ENCODE peak calls at places on chromosome 9, in seven cellular contexts. One of them, this sample, is unnamed.
A peak's percentile ranks its signal among the peaks of the same experiment; 100 is the strongest.

GRCh38 chr9:93578844-93579243 is 2.5 kb downstream of the PHF2 start:
- DNase-seq in NCI-H524: no peak
- DNase-seq in pancreas: no peak
- DNase-seq in effector memory CD8-positive, alpha-beta T cell: no peak
- DNase-seq in heart right ventricle: no peak
- DNase-seq in NCI-H1092 treated with DMSO at 0.1 percent for 48 hours: no peak
- DNase-seq in lung: no peak
- DNase-seq in this sample: no peak

GRCh38 chr9:127776919-127777280 is 1.6 kb downstream of the SH2D3C start:
- DNase-seq in NCI-H524: no peak
- DNase-seq in pancreas: no peak
- DNase-seq in effector memory CD8-positive, alpha-beta T cell: no peak
- DNase-seq in heart right ventricle: no peak
- DNase-seq in NCI-H1092 treated with DMSO at 0.1 percent for 48 hours: no peak
- DNase-seq in lung: no peak
- DNase-seq in this sample: no peak

GRCh38 chr9:4277531-4277991 is 22.3 kb downstream of the GLIS3 start:
- DNase-seq in NCI-H524: no peak
- DNase-seq in pancreas: no peak
- DNase-seq in effector memory CD8-positive, alpha-beta T cell: no peak
- DNase-seq in heart right ventricle: no peak
- DNase-seq in NCI-H1092 treated with DMSO at 0.1 percent for 48 hours: no peak
- DNase-seq in lung: no peak
- DNase-seq in this sample: no peak

GRCh38 chr9:125904155-125904841 is 157.1 kb downstream of the PBX3 start:
- DNase-seq in NCI-H524: peak; percentile 63
- DNase-seq in pancreas: no peak
- DNase-seq in effector memory CD8-positive, alpha-beta T cell: no peak
- DNase-seq in heart right ventricle: no peak
- DNase-seq in NCI-H1092 treated with DMSO at 0.1 percent for 48 hours: peak; percentile 96
- DNase-seq in lung: no peak
- DNase-seq in this sample: no peak

GRCh38 chr9:6034954-6035353 is 19.5 kb upstream of the RANBP6 start:
- DNase-seq in NCI-H524: no peak
- DNase-seq in pancreas: no peak
- DNase-seq in effector memory CD8-positive, alpha-beta T cell: no peak
- DNase-seq in heart right ventricle: no peak
- DNase-seq in NCI-H1092 treated with DMSO at 0.1 percent for 48 hours: no peak
- DNase-seq in lung: no peak
- DNase-seq in this sample: no peak

GRCh38 chr9:82650368-82650767 is 412.6 kb downstream of the RASEF start:
- DNase-seq in NCI-H524: no peak
- DNase-seq in pancreas: no peak
- DNase-seq in effector memory CD8-positive, alpha-beta T cell: no peak
- DNase-seq in heart right ventricle: no peak
- DNase-seq in NCI-H1092 treated with DMSO at 0.1 percent for 48 hours: no peak
- DNase-seq in lung: no peak
- DNase-seq in this sample: no peak

GRCh38 chr9:95611354-95611753 is 94.6 kb upstream of the PTCH1 start:
- DNase-seq in NCI-H524: peak; percentile 61
- DNase-seq in pancreas: no peak
- DNase-seq in effector memory CD8-positive, alpha-beta T cell: no peak
- DNase-seq in heart right ventricle: no peak
- DNase-seq in NCI-H1092 treated with DMSO at 0.1 percent for 48 hours: no peak
- DNase-seq in lung: no peak
- DNase-seq in this sample: no peak

GRCh38 chr9:93129691-93130500 is 4.2 kb downstream of the NINJ1 start:
- DNase-seq in NCI-H524: no peak
- DNase-seq in pancreas: peak; percentile 20
- DNase-seq in effector memory CD8-positive, alpha-beta T cell: no peak
- DNase-seq in heart right ventricle: peak; percentile 59
- DNase-seq in NCI-H1092 treated with DMSO at 0.1 percent for 48 hours: no peak
- DNase-seq in lung: no peak
- DNase-seq in this sample: peak; percentile 72

GRCh38 chr9:95197692-95198271 is 119.7 kb downstream of the FANCC start:
- DNase-seq in NCI-H524: no peak
- DNase-seq in pancreas: peak; percentile 58
- DNase-seq in effector memory CD8-positive, alpha-beta T cell: no peak
- DNase-seq in heart right ventricle: no peak
- DNase-seq in NCI-H1092 treated with DMSO at 0.1 percent for 48 hours: no peak
- DNase-seq in lung: no peak
- DNase-seq in this sample: no peak

GRCh38 chr9:2209400-2209799 is 194.3 kb downstream of the SMARCA2 start:
- DNase-seq in NCI-H524: no peak
- DNase-seq in pancreas: no peak
- DNase-seq in effector memory CD8-positive, alpha-beta T cell: no peak
- DNase-seq in heart right ventricle: no peak
- DNase-seq in NCI-H1092 treated with DMSO at 0.1 percent for 48 hours: no peak
- DNase-seq in lung: no peak
- DNase-seq in this sample: no peak

GRCh38 chr9:110148868-110149267 is 59.1 kb downstream of the C9orf152 start:
- DNase-seq in NCI-H524: no peak
- DNase-seq in pancreas: no peak
- DNase-seq in effector memory CD8-positive, alpha-beta T cell: no peak
- DNase-seq in heart right ventricle: no peak
- DNase-seq in NCI-H1092 treated with DMSO at 0.1 percent for 48 hours: no peak
- DNase-seq in lung: no peak
- DNase-seq in this sample: no peak

GRCh38 chr9:134644715-134645606 is 3.4 kb downstream of the COL5A1 start:
- DNase-seq in NCI-H524: peak; percentile 29
- DNase-seq in pancreas: peak; percentile 50
- DNase-seq in effector memory CD8-positive, alpha-beta T cell: no peak
- DNase-seq in heart right ventricle: peak; percentile 73
- DNase-seq in NCI-H1092 treated with DMSO at 0.1 percent for 48 hours: no peak
- DNase-seq in lung: peak; percentile 71
- DNase-seq in this sample: peak; percentile 69

GRCh38 chr9:126411225-126411947 is 84.8 kb downstream of the MVB12B start:
- DNase-seq in NCI-H524: no peak
- DNase-seq in pancreas: no peak
- DNase-seq in effector memory CD8-positive, alpha-beta T cell: peak; percentile 38
- DNase-seq in heart right ventricle: no peak
- DNase-seq in NCI-H1092 treated with DMSO at 0.1 percent for 48 hours: no peak
- DNase-seq in lung: no peak
- DNase-seq in this sample: no peak

GRCh38 chr9:68940620-68941019 is 73.3 kb downstream of the PRKACG start:
- DNase-seq in NCI-H524: no peak
- DNase-seq in pancreas: no peak
- DNase-seq in effector memory CD8-positive, alpha-beta T cell: no peak
- DNase-seq in heart right ventricle: no peak
- DNase-seq in NCI-H1092 treated with DMSO at 0.1 percent for 48 hours: no peak
- DNase-seq in lung: no peak
- DNase-seq in this sample: no peak

GRCh38 chr9:115006660-115007059 is 76.3 kb upstream of the TNFSF8 start:
- DNase-seq in NCI-H524: no peak
- DNase-seq in pancreas: no peak
- DNase-seq in effector memory CD8-positive, alpha-beta T cell: no peak
- DNase-seq in heart right ventricle: no peak
- DNase-seq in NCI-H1092 treated with DMSO at 0.1 percent for 48 hours: no peak
- DNase-seq in lung: no peak
- DNase-seq in this sample: no peak

GRCh38 chr9:124133752-124134151 is 122.2 kb downstream of the LHX2 start:
- DNase-seq in NCI-H524: peak; percentile 70
- DNase-seq in pancreas: peak; percentile 30
- DNase-seq in effector memory CD8-positive, alpha-beta T cell: no peak
- DNase-seq in heart right ventricle: peak; percentile 24
- DNase-seq in NCI-H1092 treated with DMSO at 0.1 percent for 48 hours: peak; percentile 28
- DNase-seq in lung: no peak
- DNase-seq in this sample: no peak

GRCh38 chr9:126014726-126015125 is 267.6 kb downstream of the PBX3 start:
- DNase-seq in NCI-H524: no peak
- DNase-seq in pancreas: no peak
- DNase-seq in effector memory CD8-positive, alpha-beta T cell: no peak
- DNase-seq in heart right ventricle: no peak
- DNase-seq in NCI-H1092 treated with DMSO at 0.1 percent for 48 hours: no peak
- DNase-seq in lung: no peak
- DNase-seq in this sample: no peak

GRCh38 chr9:33165263-33166151 is 1.6 kb downstream of the B4GALT1 start:
- DNase-seq in NCI-H524: no peak
- DNase-seq in pancreas: no peak
- DNase-seq in effector memory CD8-positive, alpha-beta T cell: peak; percentile 44
- DNase-seq in heart right ventricle: no peak
- DNase-seq in NCI-H1092 treated with DMSO at 0.1 percent for 48 hours: no peak
- DNase-seq in lung: peak; percentile 69
- DNase-seq in this sample: no peak

GRCh38 chr9:60545346-60546315 is 368.6 kb upstream of the SPATA31A5 start:
- DNase-seq in NCI-H524: no peak
- DNase-seq in pancreas: peak; percentile 8
- DNase-seq in effector memory CD8-positive, alpha-beta T cell: no peak
- DNase-seq in heart right ventricle: peak; percentile 6
- DNase-seq in NCI-H1092 treated with DMSO at 0.1 percent for 48 hours: no peak
- DNase-seq in lung: no peak
- DNase-seq in this sample: no peak

GRCh38 chr9:116978155-116978554 is 291.1 kb downstream of the TRIM32 start:
- DNase-seq in NCI-H524: no peak
- DNase-seq in pancreas: no peak
- DNase-seq in effector memory CD8-positive, alpha-beta T cell: no peak
- DNase-seq in heart right ventricle: no peak
- DNase-seq in NCI-H1092 treated with DMSO at 0.1 percent for 48 hours: no peak
- DNase-seq in lung: no peak
- DNase-seq in this sample: no peak

GRCh38 chr9:114483499-114483898 is 21.8 kb downstream of the WHRN start:
- DNase-seq in NCI-H524: no peak
- DNase-seq in pancreas: no peak
- DNase-seq in effector memory CD8-positive, alpha-beta T cell: no peak
- DNase-seq in heart right ventricle: no peak
- DNase-seq in NCI-H1092 treated with DMSO at 0.1 percent for 48 hours: no peak
- DNase-seq in lung: no peak
- DNase-seq in this sample: no peak

GRCh38 chr9:124001445-124001799 is 10.1 kb upstream of the LHX2 start:
- DNase-seq in NCI-H524: peak; percentile 98
- DNase-seq in pancreas: no peak
- DNase-seq in effector memory CD8-positive, alpha-beta T cell: no peak
- DNase-seq in heart right ventricle: no peak
- DNase-seq in NCI-H1092 treated with DMSO at 0.1 percent for 48 hours: no peak
- DNase-seq in lung: no peak
- DNase-seq in this sample: no peak

GRCh38 chr9:127980056-127980705 is 608 bp downstream of the EEIG1 start:
- DNase-seq in NCI-H524: no peak
- DNase-seq in pancreas: peak; percentile 86
- DNase-seq in effector memory CD8-positive, alpha-beta T cell: peak; percentile 42
- DNase-seq in heart right ventricle: peak; percentile 55
- DNase-seq in NCI-H1092 treated with DMSO at 0.1 percent for 48 hours: peak; percentile 27
- DNase-seq in lung: no peak
- DNase-seq in this sample: peak; percentile 40

GRCh38 chr9:78692871-78693270 is 395.9 kb downstream of the PSAT1 start:
- DNase-seq in NCI-H524: no peak
- DNase-seq in pancreas: no peak
- DNase-seq in effector memory CD8-positive, alpha-beta T cell: no peak
- DNase-seq in heart right ventricle: no peak
- DNase-seq in NCI-H1092 treated with DMSO at 0.1 percent for 48 hours: no peak
- DNase-seq in lung: no peak
- DNase-seq in this sample: no peak

GRCh38 chr9:72041369-72041768 is 19.0 kb downstream of the C9orf57 start:
- DNase-seq in NCI-H524: no peak
- DNase-seq in pancreas: no peak
- DNase-seq in effector memory CD8-positive, alpha-beta T cell: no peak
- DNase-seq in heart right ventricle: no peak
- DNase-seq in NCI-H1092 treated with DMSO at 0.1 percent for 48 hours: no peak
- DNase-seq in lung: no peak
- DNase-seq in this sample: no peak

GRCh38 chr9:91758491-91758981 is 191.5 kb downstream of the ROR2 start:
- DNase-seq in NCI-H524: peak; percentile 82
- DNase-seq in pancreas: no peak
- DNase-seq in effector memory CD8-positive, alpha-beta T cell: peak; percentile 27
- DNase-seq in heart right ventricle: no peak
- DNase-seq in NCI-H1092 treated with DMSO at 0.1 percent for 48 hours: peak; percentile 41
- DNase-seq in lung: no peak
- DNase-seq in this sample: no peak

GRCh38 chr9:121744687-121745395 is 93.4 kb downstream of the DAB2IP start:
- DNase-seq in NCI-H524: no peak
- DNase-seq in pancreas: no peak
- DNase-seq in effector memory CD8-positive, alpha-beta T cell: no peak
- DNase-seq in heart right ventricle: no peak
- DNase-seq in NCI-H1092 treated with DMSO at 0.1 percent for 48 hours: no peak
- DNase-seq in lung: no peak
- DNase-seq in this sample: no peak

GRCh38 chr9:95874989-95875304 is 544 bp upstream of the ERCC6L2 start:
- DNase-seq in NCI-H524: peak; percentile 52
- DNase-seq in pancreas: peak; percentile 33
- DNase-seq in effector memory CD8-positive, alpha-beta T cell: no peak
- DNase-seq in heart right ventricle: peak; percentile 64
- DNase-seq in NCI-H1092 treated with DMSO at 0.1 percent for 48 hours: peak; percentile 36
- DNase-seq in lung: peak; percentile 48
- DNase-seq in this sample: peak; percentile 54

GRCh38 chr9:129607026-129607397 is 13.9 kb downstream of the C9orf50 start:
- DNase-seq in NCI-H524: peak; percentile 94
- DNase-seq in pancreas: no peak
- DNase-seq in effector memory CD8-positive, alpha-beta T cell: no peak
- DNase-seq in heart right ventricle: no peak
- DNase-seq in NCI-H1092 treated with DMSO at 0.1 percent for 48 hours: no peak
- DNase-seq in lung: no peak
- DNase-seq in this sample: no peak

GRCh38 chr9:113520109-113520642 is 56.6 kb downstream of the RGS3 start:
- DNase-seq in NCI-H524: no peak
- DNase-seq in pancreas: peak; percentile 60
- DNase-seq in effector memory CD8-positive, alpha-beta T cell: peak; percentile 61
- DNase-seq in heart right ventricle: no peak
- DNase-seq in NCI-H1092 treated with DMSO at 0.1 percent for 48 hours: no peak
- DNase-seq in lung: no peak
- DNase-seq in this sample: no peak

GRCh38 chr9:135254176-135255032 is 166.9 kb downstream of the OLFM1 start:
- DNase-seq in NCI-H524: no peak
- DNase-seq in pancreas: peak; percentile 12
- DNase-seq in effector memory CD8-positive, alpha-beta T cell: no peak
- DNase-seq in heart right ventricle: no peak
- DNase-seq in NCI-H1092 treated with DMSO at 0.1 percent for 48 hours: no peak
- DNase-seq in lung: no peak
- DNase-seq in this sample: no peak

GRCh38 chr9:74512416-74512815 is 15.3 kb downstream of the RORB start:
- DNase-seq in NCI-H524: no peak
- DNase-seq in pancreas: no peak
- DNase-seq in effector memory CD8-positive, alpha-beta T cell: no peak
- DNase-seq in heart right ventricle: no peak
- DNase-seq in NCI-H1092 treated with DMSO at 0.1 percent for 48 hours: no peak
- DNase-seq in lung: no peak
- DNase-seq in this sample: no peak

GRCh38 chr9:80175286-80175906 is 603.6 kb downstream of the TLE4 start:
- DNase-seq in NCI-H524: peak; percentile 17
- DNase-seq in pancreas: no peak
- DNase-seq in effector memory CD8-positive, alpha-beta T cell: no peak
- DNase-seq in heart right ventricle: no peak
- DNase-seq in NCI-H1092 treated with DMSO at 0.1 percent for 48 hours: peak; percentile 61
- DNase-seq in lung: no peak
- DNase-seq in this sample: no peak

GRCh38 chr9:86282979-86283535 is 719 bp upstream of the ISCA1 start:
- DNase-seq in NCI-H524: no peak
- DNase-seq in pancreas: no peak
- DNase-seq in effector memory CD8-positive, alpha-beta T cell: no peak
- DNase-seq in heart right ventricle: no peak
- DNase-seq in NCI-H1092 treated with DMSO at 0.1 percent for 48 hours: no peak
- DNase-seq in lung: no peak
- DNase-seq in this sample: no peak

GRCh38 chr9:131100445-131100844 is 4.1 kb downstream of the AIF1L start:
- DNase-seq in NCI-H524: no peak
- DNase-seq in pancreas: no peak
- DNase-seq in effector memory CD8-positive, alpha-beta T cell: no peak
- DNase-seq in heart right ventricle: no peak
- DNase-seq in NCI-H1092 treated with DMSO at 0.1 percent for 48 hours: no peak
- DNase-seq in lung: no peak
- DNase-seq in this sample: no peak

GRCh38 chr9:136693490-136694162 is 6.4 kb upstream of the AGPAT2 start:
- DNase-seq in NCI-H524: no peak
- DNase-seq in pancreas: peak; percentile 93
- DNase-seq in effector memory CD8-positive, alpha-beta T cell: no peak
- DNase-seq in heart right ventricle: no peak
- DNase-seq in NCI-H1092 treated with DMSO at 0.1 percent for 48 hours: no peak
- DNase-seq in lung: peak; percentile 83
- DNase-seq in this sample: peak; percentile 28

GRCh38 chr9:89590415-89590814 is 14.4 kb upstream of the GADD45G start:
- DNase-seq in NCI-H524: no peak
- DNase-seq in pancreas: no peak
- DNase-seq in effector memory CD8-positive, alpha-beta T cell: no peak
- DNase-seq in heart right ventricle: no peak
- DNase-seq in NCI-H1092 treated with DMSO at 0.1 percent for 48 hours: no peak
- DNase-seq in lung: peak; percentile 9
- DNase-seq in this sample: no peak

GRCh38 chr9:3578786-3579185 is 53.0 kb upstream of the RFX3 start:
- DNase-seq in NCI-H524: no peak
- DNase-seq in pancreas: no peak
- DNase-seq in effector memory CD8-positive, alpha-beta T cell: no peak
- DNase-seq in heart right ventricle: no peak
- DNase-seq in NCI-H1092 treated with DMSO at 0.1 percent for 48 hours: no peak
- DNase-seq in lung: no peak
- DNase-seq in this sample: no peak

This sample was measured in heart left ventricle.